ENCODE peak calls at places on chromosomes 16 and 17, in seven cellular contexts. One of them, this sample, is unnamed.

GRCh38 chr17:4498461-4499397 is at the start of gene SPNS2:
- DNase-seq in H9: peak
- DNase-seq in IMR-90: peak
- DNase-seq in H1: no peak
- DNase-seq in neuronal stem cell: peak
- DNase-seq in mesenchymal stem cell: peak
- DNase-seq in trophoblast cell: peak
- DNase-seq in this sample: peak

GRCh38 chr16:70441406-70441990 is 2.6 kb upstream of the ST3GAL2 start:
- DNase-seq in H9: no peak
- DNase-seq in IMR-90: no peak
- DNase-seq in H1: no peak
- DNase-seq in neuronal stem cell: no peak
- DNase-seq in mesenchymal stem cell: peak
- DNase-seq in trophoblast cell: peak
- DNase-seq in this sample: no peak

GRCh38 chr17:72031219-72031906 is 89.5 kb upstream of the SOX9 start:
- DNase-seq in H9: no peak
- DNase-seq in IMR-90: no peak
- DNase-seq in H1: no peak
- DNase-seq in neuronal stem cell: no peak
- DNase-seq in mesenchymal stem cell: no peak
- DNase-seq in trophoblast cell: no peak
- DNase-seq in this sample: no peak

GRCh38 chr17:337866-338265 is 14.7 kb downstream of the RPH3AL start:
- DNase-seq in H9: no peak
- DNase-seq in IMR-90: no peak
- DNase-seq in H1: no peak
- DNase-seq in neuronal stem cell: no peak
- DNase-seq in mesenchymal stem cell: no peak
- DNase-seq in trophoblast cell: no peak
- DNase-seq in this sample: no peak

GRCh38 chr17:67276075-67276474 is 31.1 kb upstream of the HELZ start:
- DNase-seq in H9: peak
- DNase-seq in IMR-90: no peak
- DNase-seq in H1: peak
- DNase-seq in neuronal stem cell: no peak
- DNase-seq in mesenchymal stem cell: no peak
- DNase-seq in trophoblast cell: peak
- DNase-seq in this sample: peak

GRCh38 chr17:21028192-21028591 is 14.6 kb downstream of the USP22 start:
- DNase-seq in H9: no peak
- DNase-seq in IMR-90: no peak
- DNase-seq in H1: no peak
- DNase-seq in neuronal stem cell: no peak
- DNase-seq in mesenchymal stem cell: no peak
- DNase-seq in trophoblast cell: no peak
- DNase-seq in this sample: no peak

GRCh38 chr17:3755335-3756030 is 31.8 kb downstream of the HASPIN start:
- DNase-seq in H9: no peak
- DNase-seq in IMR-90: no peak
- DNase-seq in H1: no peak
- DNase-seq in neuronal stem cell: no peak
- DNase-seq in mesenchymal stem cell: no peak
- DNase-seq in trophoblast cell: no peak
- DNase-seq in this sample: no peak

GRCh38 chr17:45782889-45783592 is 1.1 kb upstream of the CRHR1 start:
- DNase-seq in H9: peak
- DNase-seq in IMR-90: no peak
- DNase-seq in H1: no peak
- DNase-seq in neuronal stem cell: peak
- DNase-seq in mesenchymal stem cell: peak
- DNase-seq in trophoblast cell: peak
- DNase-seq in this sample: peak

GRCh38 chr16:15973460-15973859 is 24.0 kb downstream of the ABCC1 start:
- DNase-seq in H9: no peak
- DNase-seq in IMR-90: peak
- DNase-seq in H1: no peak
- DNase-seq in neuronal stem cell: no peak
- DNase-seq in mesenchymal stem cell: peak
- DNase-seq in trophoblast cell: peak
- DNase-seq in this sample: no peak

GRCh38 chr17:79169366-79169765 is 94.7 kb downstream of the ENGASE start:
- DNase-seq in H9: no peak
- DNase-seq in IMR-90: no peak
- DNase-seq in H1: no peak
- DNase-seq in neuronal stem cell: no peak
- DNase-seq in mesenchymal stem cell: no peak
- DNase-seq in trophoblast cell: no peak
- DNase-seq in this sample: no peak

GRCh38 chr17:79165756-79166473 is 91.3 kb downstream of the ENGASE start:
- DNase-seq in H9: no peak
- DNase-seq in IMR-90: no peak
- DNase-seq in H1: no peak
- DNase-seq in neuronal stem cell: no peak
- DNase-seq in mesenchymal stem cell: no peak
- DNase-seq in trophoblast cell: no peak
- DNase-seq in this sample: no peak

GRCh38 chr17:79165296-79165695 is 90.7 kb downstream of the ENGASE start:
- DNase-seq in H9: no peak
- DNase-seq in IMR-90: no peak
- DNase-seq in H1: no peak
- DNase-seq in neuronal stem cell: no peak
- DNase-seq in mesenchymal stem cell: no peak
- DNase-seq in trophoblast cell: no peak
- DNase-seq in this sample: no peak

GRCh38 chr17:79168486-79169055 is 93.9 kb downstream of the ENGASE start:
- DNase-seq in H9: no peak
- DNase-seq in IMR-90: no peak
- DNase-seq in H1: no peak
- DNase-seq in neuronal stem cell: no peak
- DNase-seq in mesenchymal stem cell: no peak
- DNase-seq in trophoblast cell: no peak
- DNase-seq in this sample: no peak

DNA sequence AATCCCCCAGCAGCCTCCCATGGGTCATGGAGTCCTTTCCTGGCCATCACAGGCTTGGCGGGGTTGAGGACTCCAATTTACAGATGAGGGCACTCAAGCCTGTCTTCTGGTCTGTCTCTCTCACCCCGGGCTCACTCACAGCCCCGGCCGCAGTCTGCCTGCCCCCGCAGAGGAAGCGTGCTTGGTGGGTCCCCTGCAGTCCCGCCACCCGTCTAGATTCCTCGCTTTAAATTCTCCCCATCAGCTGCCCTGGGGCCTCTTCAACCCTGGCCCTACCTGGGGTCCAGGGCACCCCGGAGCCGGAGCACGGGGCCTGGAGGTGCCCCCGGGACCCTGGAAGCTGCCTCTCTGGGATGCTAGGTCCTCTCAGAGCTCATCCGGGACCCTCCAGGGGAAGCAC is 92.9 kb downstream of the ENGASE start:
- DNase-seq in H9: no peak
- DNase-seq in IMR-90: no peak
- DNase-seq in H1: no peak
- DNase-seq in neuronal stem cell: no peak
- DNase-seq in mesenchymal stem cell: no peak
- DNase-seq in trophoblast cell: no peak
- DNase-seq in this sample: no peak
- H2AK5ac ChIP-seq in H9: no peak
- H2AK5ac ChIP-seq in IMR-90: no peak
- H2AK5ac ChIP-seq in H1: no peak
- H2AK5ac ChIP-seq in neuronal stem cell: peak
- H2AK5ac ChIP-seq in mesenchymal stem cell: no peak
- H2AK5ac ChIP-seq in trophoblast cell: no peak
- H2AK5ac ChIP-seq in this sample: no peak

GRCh38 chr17:81398855-81399451 is 3.7 kb downstream of the BAHCC1 start:
- DNase-seq in H9: no peak
- DNase-seq in IMR-90: no peak
- DNase-seq in H1: no peak
- DNase-seq in neuronal stem cell: no peak
- DNase-seq in mesenchymal stem cell: peak
- DNase-seq in trophoblast cell: no peak
- DNase-seq in this sample: peak
- H4K8ac ChIP-seq in H9: no peak
- H4K8ac ChIP-seq in IMR-90: peak
- H4K8ac ChIP-seq in H1: no peak
- H4K8ac ChIP-seq in neuronal stem cell: no peak
- H4K8ac ChIP-seq in mesenchymal stem cell: peak
- H4K8ac ChIP-seq in trophoblast cell: peak
- H4K8ac ChIP-seq in this sample: no peak

GRCh38 chr17:74332763-74333220 is 6.8 kb downstream of the KIF19 start:
- DNase-seq in H9: no peak
- DNase-seq in IMR-90: no peak
- DNase-seq in H1: no peak
- DNase-seq in neuronal stem cell: no peak
- DNase-seq in mesenchymal stem cell: no peak
- DNase-seq in trophoblast cell: no peak
- DNase-seq in this sample: peak
- H2AK5ac ChIP-seq in H9: no peak
- H2AK5ac ChIP-seq in IMR-90: no peak
- H2AK5ac ChIP-seq in H1: no peak
- H2AK5ac ChIP-seq in neuronal stem cell: peak
- H2AK5ac ChIP-seq in mesenchymal stem cell: no peak
- H2AK5ac ChIP-seq in trophoblast cell: no peak
- H2AK5ac ChIP-seq in this sample: no peak

DNA sequence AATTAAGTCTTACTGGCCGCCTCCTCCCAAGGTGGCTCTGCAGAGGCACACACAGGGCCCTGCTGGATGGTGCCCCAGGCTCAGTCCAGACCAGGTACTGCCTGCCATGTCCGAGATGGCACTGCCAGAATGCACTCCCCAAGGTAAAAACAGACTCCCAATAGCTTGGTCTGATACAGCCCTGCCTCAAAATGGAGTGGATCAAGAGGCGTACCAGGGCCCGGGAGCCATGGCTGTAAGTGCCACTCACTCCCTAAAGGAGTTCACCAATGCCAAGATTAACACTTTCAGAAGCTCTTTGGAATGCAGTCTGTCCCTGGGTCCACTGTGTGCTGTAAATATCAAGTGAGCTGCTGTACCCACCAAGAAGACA is 576 bp upstream of the MYO18A start:
- DNase-seq in H9: no peak
- DNase-seq in IMR-90: no peak
- DNase-seq in H1: no peak
- DNase-seq in neuronal stem cell: no peak
- DNase-seq in mesenchymal stem cell: no peak
- DNase-seq in trophoblast cell: no peak
- DNase-seq in this sample: no peak
- H4K8ac ChIP-seq in H9: no peak
- H4K8ac ChIP-seq in IMR-90: peak
- H4K8ac ChIP-seq in H1: peak
- H4K8ac ChIP-seq in neuronal stem cell: peak
- H4K8ac ChIP-seq in mesenchymal stem cell: peak
- H4K8ac ChIP-seq in trophoblast cell: peak
- H4K8ac ChIP-seq in this sample: no peak